ENCODE peak calls at places on chromosome 20, in nine cellular contexts. Y, Q, T, L, E, H, V, X and S are unnamed samples.

GRCh38 chr20:36086767-36087166 is 67.8 kb upstream of the EPB41L1 start:
- DNase-seq in X (no peak), T (no peak), Q (no peak), Y (no peak), E (no peak), H (no peak), L (no peak), V (no peak), S (no peak)

GRCh38 chr20:17873410-17874270 is 95.0 kb downstream of the SNX5 start:
- DNase-seq in T (peak; percentile 96), X (peak; percentile 94), V (peak; percentile 99), Y (peak; percentile 91), L (no peak), E (peak; percentile 86), Q (no peak), H (peak; percentile 94), S (peak; percentile 98)

GRCh38 chr20:9161308-9161707 is 92.4 kb downstream of the PLCB4 start:
- DNase-seq in E (no peak), X (peak; percentile 30), T (no peak), Y (no peak), V (no peak), L (no peak), Q (no peak), H (no peak), S (no peak)

GRCh38 chr20:33694666-33695065 is 8.5 kb upstream of the E2F1 start:
- DNase-seq in T (no peak), Q (no peak), X (no peak), Y (no peak), H (no peak), V (no peak), L (no peak), E (no peak), S (no peak)

GRCh38 chr20:17520583-17520982 is 10.6 kb downstream of the BFSP1 start:
- DNase-seq in Q (no peak), H (no peak), T (no peak), E (no peak), X (no peak), Y (no peak), L (no peak), V (no peak), S (no peak)

GRCh38 chr20:7723284-7723683 is 217.0 kb downstream of the HAO1 start:
- DNase-seq in Q (no peak), T (no peak), Y (no peak), L (no peak), E (no peak), V (peak; percentile 68), X (no peak), H (no peak), S (no peak)

GRCh38 chr20:35171753-35172433 is at the start of gene PROCR:
- DNase-seq in L (no peak), V (peak; percentile 98), H (peak; percentile 74), X (peak; percentile 72), T (peak; percentile 92), E (peak; percentile 88), Q (no peak), Y (peak; percentile 88), S (peak; percentile 70)

GRCh38 chr20:61765871-61766654 is 299.6 kb downstream of the TAF4 start:
- DNase-seq in T (peak; percentile 66), L (no peak), E (no peak), V (no peak), X (no peak), Y (peak; percentile 28), H (no peak), Q (no peak), S (no peak)

GRCh38 chr20:62984666-62985065 is 22.1 kb downstream of the BHLHE23 start:
- DNase-seq in V (no peak), H (no peak), Y (no peak), E (no peak), Q (no peak), T (no peak), L (no peak), X (no peak), S (no peak)

GRCh38 chr20:13857304-13857703 is 72.5 kb downstream of the NDUFAF5 start:
- DNase-seq in Q (no peak), T (no peak), H (no peak), X (no peak), V (no peak), L (no peak), E (peak; percentile 83), Y (peak; percentile 90), S (no peak)

GRCh38 chr20:62387993-62388635 is 1.2 kb downstream of the RPS21 start:
- DNase-seq in Y (no peak), X (no peak), V (no peak), H (no peak), T (no peak), E (no peak), Q (no peak), L (no peak), S (no peak)

GRCh38 chr20:57361517-57361916 is 10.5 kb downstream of the RAE1 start:
- DNase-seq in V (peak; percentile 91), E (no peak), Q (no peak), X (no peak), T (no peak), H (no peak), Y (no peak), L (no peak), S (peak; percentile 35)

GRCh38 chr20:48651271-48651670 is 176.5 kb downstream of the PREX1 start:
- DNase-seq in Q (no peak), L (no peak), V (no peak), T (no peak), E (no peak), X (no peak), Y (no peak), H (no peak), S (no peak)

DNA sequence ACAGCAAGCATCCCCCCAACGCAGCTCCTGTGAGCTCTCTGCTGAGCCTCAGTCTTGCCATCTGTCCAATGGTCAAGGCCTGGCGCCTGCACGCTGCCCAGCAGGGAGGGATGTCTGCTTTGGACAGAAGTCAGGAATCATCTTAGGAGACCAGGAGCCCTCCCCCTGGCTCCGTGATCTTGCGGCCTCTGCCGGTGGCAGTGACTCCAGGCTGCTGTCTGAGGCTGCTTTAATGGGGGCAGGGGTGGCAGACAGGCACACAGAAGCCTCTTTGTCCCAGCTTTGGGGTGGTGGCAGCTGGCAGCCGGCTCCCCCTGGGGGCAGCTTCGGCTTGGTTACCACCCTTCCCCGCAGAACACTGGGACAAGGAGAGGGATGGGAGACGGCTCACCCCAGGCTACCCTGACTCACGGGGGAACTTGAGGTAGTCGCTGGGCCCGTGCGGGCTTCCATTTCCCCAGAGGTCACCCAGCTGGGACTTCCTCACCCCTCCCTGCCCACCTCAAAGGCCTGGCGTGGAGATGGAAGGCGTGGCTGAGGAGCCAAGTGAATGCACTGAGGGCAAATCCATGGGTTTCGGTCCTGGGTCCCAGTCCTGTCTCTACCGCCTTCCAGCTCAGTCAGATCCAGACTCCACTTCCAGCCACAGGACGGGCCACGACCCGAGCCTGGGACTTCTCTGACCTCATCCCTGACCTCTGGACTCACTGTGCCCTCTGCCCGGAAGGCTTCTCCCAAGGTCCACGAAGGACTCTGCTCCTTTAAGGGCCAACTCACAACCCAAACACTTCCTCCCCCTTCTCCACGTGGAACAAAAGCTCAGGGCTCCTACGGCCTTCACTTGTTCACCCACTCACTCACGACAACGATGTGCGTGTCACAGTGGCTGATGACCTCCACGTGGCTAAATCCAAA is 14.8 kb downstream of the PEDS1 start:
- DNase-seq in Q (no peak), E (no peak), Y (peak; percentile 64), V (peak; percentile 26), X (no peak), H (no peak), L (no peak), T (no peak), S (no peak)
- TF ChIP-seq CTCF in Q (no peak), E (peak; percentile 16), Y (peak; percentile 5), V (no peak), X (no peak), H (peak; percentile 48), L (no peak), T (no peak), S (no peak)

GRCh38 chr20:19019734-19020364 is 192.6 kb upstream of the SLC24A3 start:
- DNase-seq in Q (no peak), Y (no peak), E (no peak), V (no peak), T (no peak), H (no peak), X (no peak), L (no peak), S (no peak)
- TF ChIP-seq CTCF in Q (no peak), Y (no peak), E (no peak), V (no peak), T (no peak), H (no peak), X (no peak), L (no peak), S (no peak)

GRCh38 chr20:25083773-25084615 is 2.1 kb upstream of the VSX1 start:
- DNase-seq in T (no peak), L (no peak), V (no peak), H (no peak), E (no peak), Q (no peak), X (peak; percentile 48), Y (peak; percentile 60), S (no peak)
- TF ChIP-seq CTCF in T (no peak), L (no peak), V (peak; percentile 21), H (no peak), E (peak; percentile 56), Q (peak; percentile 28), X (peak; percentile 38), Y (no peak), S (no peak)

GRCh38 chr20:59932616-59933295 is 681 bp downstream of the SYCP2 start:
- DNase-seq in T (peak; percentile 75), E (no peak), L (no peak), Y (no peak), Q (no peak), X (no peak), V (no peak), H (no peak), S (no peak)

GRCh38 chr20:59935457-59936185 is 2.2 kb upstream of the SYCP2 start:
- DNase-seq in Y (no peak), V (no peak), T (no peak), X (no peak), Q (no peak), H (no peak), E (no peak), L (no peak), S (no peak)

GRCh38 chr20:59931511-59932312 is 1.7 kb downstream of the SYCP2 start:
- DNase-seq in T (no peak), X (no peak), H (no peak), L (no peak), Y (no peak), Q (no peak), V (no peak), E (no peak), S (no peak)

GRCh38 chr20:59933296-59933848 is at the start of gene SYCP2:
- DNase-seq in H (no peak), Y (peak; percentile 86), X (peak; percentile 61), V (peak; percentile 70), Q (peak; percentile 46), T (peak; percentile 79), E (peak; percentile 67), L (peak; percentile 59), S (no peak)

DNA sequence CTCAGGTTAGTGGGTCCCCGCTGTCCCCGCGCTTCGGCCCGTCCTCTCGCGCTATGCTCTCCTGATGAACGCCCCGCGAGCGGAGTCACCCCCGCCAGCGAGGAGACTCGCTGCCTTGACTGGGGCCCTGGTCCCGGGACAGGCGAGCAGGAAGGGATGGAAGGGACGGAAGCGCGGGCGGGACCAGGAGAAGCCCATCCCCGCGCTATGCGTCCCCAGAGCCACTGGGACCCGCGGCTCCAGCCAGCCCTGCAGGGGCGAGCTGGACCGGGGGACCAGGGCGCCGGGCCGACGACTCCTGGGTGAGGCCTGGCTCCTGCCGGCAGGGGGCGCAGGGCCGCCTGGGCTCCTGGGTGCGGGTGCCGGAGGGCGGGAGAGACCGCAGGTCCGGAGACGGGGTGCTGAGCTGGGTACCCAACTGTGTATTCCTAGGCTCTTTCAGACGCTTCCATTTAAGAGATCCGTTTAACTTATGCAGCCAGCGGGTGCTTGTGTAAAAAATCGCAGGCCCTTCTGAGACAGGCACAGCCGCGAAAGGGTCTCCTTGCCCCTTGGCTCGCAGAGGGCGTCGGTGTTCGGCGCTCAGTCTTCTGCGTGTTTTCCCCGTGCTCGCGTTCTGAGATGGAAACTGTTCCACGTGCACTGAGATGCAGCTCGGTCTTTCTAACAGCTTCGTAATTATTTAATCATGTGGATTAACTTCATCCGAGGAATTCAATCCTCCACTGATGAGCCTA is 580 bp upstream of the SYCP2 start:
- DNase-seq in E (peak; percentile 86), H (peak; percentile 62), X (peak; percentile 85), Y (peak; percentile 89), V (peak; percentile 88), L (peak; percentile 72), T (peak; percentile 89), Q (peak; percentile 67), S (no peak)
- TF ChIP-seq CTCF in E (peak; percentile 98), H (peak; percentile 95), X (peak; percentile 97), Y (peak; percentile 96), V (peak; percentile 97), L (peak; percentile 94), T (peak; percentile 86), Q (peak; percentile 92), S (peak; percentile 73)